ENCODE peak calls at places on chromosomes 1 and 21, in four cellular contexts. S is K562, Z is GM12878, E is HepG2. W is an unnamed sample.

GRCh38 chr1:3787347-3787710 is 9.0 kb downstream of the LRRC47 start:
- DNase-seq in S (no peak), Z (no peak), E (no peak), W (no peak)

GRCh38 chr1:32701951-32702598 is 495 bp downstream of the SYNC start:
- DNase-seq in S (no peak), Z (no peak), E (no peak), W (no peak)

GRCh38 chr1:116122955-116123757 is 12.0 kb downstream of the MAB21L3 start:
- DNase-seq in S (no peak), Z (no peak), E (peak; percentile 90), W (peak; percentile 45)

GRCh38 chr1:240732390-240732789 is 120.4 kb upstream of the GREM2 start:
- DNase-seq in S (peak; percentile 50), Z (no peak), E (peak; percentile 53), W (peak; percentile 73)

GRCh38 chr1:204128964-204129896 is 22.6 kb downstream of the ETNK2 start:
- DNase-seq in S (peak; percentile 92), Z (no peak), E (no peak), W (peak; percentile 62)

GRCh38 chr1:93577536-93578432 is 103.9 kb downstream of the BCAR3 start:
- DNase-seq in S (no peak), Z (no peak), E (no peak), W (no peak)

GRCh38 chr21:42704861-42705260 is 51.4 kb downstream of the PDE9A start:
- DNase-seq in S (no peak), Z (no peak), E (no peak), W (no peak)

GRCh38 chr1:8947127-8947691 is 1.5 kb downstream of the CA6 start:
- DNase-seq in S (no peak), Z (no peak), E (peak; percentile 34), W (no peak)

GRCh38 chr1:15680131-15680530 is 4.0 kb upstream of the PLEKHM2 start:
- DNase-seq in S (no peak), Z (no peak), E (no peak), W (no peak)

GRCh38 chr1:64915381-64916274 is 50.7 kb downstream of the JAK1 start:
- DNase-seq in S (no peak), Z (no peak), E (peak; percentile 93), W (peak; percentile 96)

GRCh38 chr1:30379684-30380624 is 343.4 kb downstream of the MATN1 start:
- DNase-seq in S (peak; percentile 85), Z (peak; percentile 19), E (peak; percentile 49), W (peak; percentile 64)

GRCh38 chr1:178928041-178928440 is 57.2 kb upstream of the ANGPTL1 start:
- DNase-seq in S (no peak), Z (no peak), E (no peak), W (no peak)

GRCh38 chr1:7948950-7949349 is 8.3 kb upstream of the TNFRSF9 start:
- DNase-seq in S (no peak), Z (no peak), E (no peak), W (no peak)

GRCh38 chr1:109838838-109839240 is 71.8 kb upstream of the CSF1 start:
- DNase-seq in S (no peak), Z (no peak), E (peak; percentile 22), W (peak; percentile 66)

GRCh38 chr1:31031330-31032143 is 34.0 kb downstream of the PUM1 start:
- DNase-seq in S (no peak), Z (no peak), E (no peak), W (no peak)

GRCh38 chr21:38989745-38990423 is 184.2 kb downstream of the ETS2 start:
- DNase-seq in S (no peak), Z (no peak), E (peak; percentile 88), W (no peak)

GRCh38 chr1:63599799-63600198 is 6.6 kb downstream of the PGM1 start:
- DNase-seq in S (no peak), Z (no peak), E (no peak), W (no peak)

GRCh38 chr1:13642306-13643004 is 57.5 kb upstream of the PRDM2 start:
- DNase-seq in S (no peak), Z (no peak), E (no peak), W (no peak)

GRCh38 chr1:81834268-81834667 is 33.5 kb downstream of the ADGRL2 start:
- DNase-seq in S (no peak), Z (no peak), E (no peak), W (no peak)

GRCh38 chr1:31617917-31618746 is 643 bp downstream of the HCRTR1 start:
- DNase-seq in S (peak; percentile 75), Z (no peak), E (peak; percentile 19), W (peak; percentile 27)

GRCh38 chr1:209103135-209103534 is 480.4 kb upstream of the CAMK1G start:
- DNase-seq in S (no peak), Z (peak; percentile 55), E (no peak), W (no peak)

GRCh38 chr1:36239941-36240637 is 15.8 kb downstream of the THRAP3 start:
- DNase-seq in S (no peak), Z (no peak), E (peak; percentile 93), W (no peak)

DNA sequence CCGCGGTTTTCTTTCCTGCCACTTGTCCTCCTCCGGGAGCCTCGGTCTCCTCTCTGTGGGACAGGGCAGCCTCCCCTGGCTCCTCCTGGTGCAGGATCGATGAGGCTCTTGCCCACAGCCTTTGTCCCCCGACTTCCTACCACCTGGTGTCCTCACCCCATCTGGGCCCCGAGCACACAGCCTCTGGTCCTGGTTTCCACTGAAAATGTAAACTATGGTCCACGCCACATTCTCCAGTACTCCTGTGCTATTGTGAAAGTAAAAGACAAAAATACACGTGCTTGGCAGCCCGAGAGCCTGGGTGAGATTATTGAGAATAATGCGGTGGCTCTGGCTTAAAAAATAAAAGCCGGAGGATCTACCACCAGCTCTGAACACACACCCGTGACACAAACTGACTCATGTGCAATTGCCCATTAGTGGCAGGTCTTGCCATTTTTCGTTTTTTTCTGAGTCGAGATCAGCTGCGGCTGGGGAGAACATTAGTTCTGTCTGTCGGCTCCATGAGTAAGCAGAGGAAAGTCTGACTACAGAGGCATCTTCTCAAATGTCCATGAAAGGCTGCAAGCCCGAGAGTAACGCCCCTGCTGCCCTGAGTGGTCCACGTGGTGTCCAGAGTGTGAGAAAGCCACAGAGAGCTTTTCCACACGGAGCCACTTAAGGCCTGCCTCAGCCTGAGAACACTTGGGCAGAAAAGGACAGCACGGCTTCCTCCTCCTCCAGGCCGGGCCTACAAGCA is 5.7 kb upstream of the COL6A2 start:
- DNase-seq in S (no peak), Z (no peak), E (no peak), W (no peak)
- TF ChIP-seq CHD2 in S (no peak), Z (no peak), E (no peak), W (no peak)

GRCh38 chr1:202281316-202282016 is 60.3 kb downstream of the UBE2T start:
- DNase-seq in S (no peak), Z (no peak), E (no peak), W (no peak)
- TF ChIP-seq MYC in S (no peak), Z (no peak), E (no peak), W (no peak)

DNA sequence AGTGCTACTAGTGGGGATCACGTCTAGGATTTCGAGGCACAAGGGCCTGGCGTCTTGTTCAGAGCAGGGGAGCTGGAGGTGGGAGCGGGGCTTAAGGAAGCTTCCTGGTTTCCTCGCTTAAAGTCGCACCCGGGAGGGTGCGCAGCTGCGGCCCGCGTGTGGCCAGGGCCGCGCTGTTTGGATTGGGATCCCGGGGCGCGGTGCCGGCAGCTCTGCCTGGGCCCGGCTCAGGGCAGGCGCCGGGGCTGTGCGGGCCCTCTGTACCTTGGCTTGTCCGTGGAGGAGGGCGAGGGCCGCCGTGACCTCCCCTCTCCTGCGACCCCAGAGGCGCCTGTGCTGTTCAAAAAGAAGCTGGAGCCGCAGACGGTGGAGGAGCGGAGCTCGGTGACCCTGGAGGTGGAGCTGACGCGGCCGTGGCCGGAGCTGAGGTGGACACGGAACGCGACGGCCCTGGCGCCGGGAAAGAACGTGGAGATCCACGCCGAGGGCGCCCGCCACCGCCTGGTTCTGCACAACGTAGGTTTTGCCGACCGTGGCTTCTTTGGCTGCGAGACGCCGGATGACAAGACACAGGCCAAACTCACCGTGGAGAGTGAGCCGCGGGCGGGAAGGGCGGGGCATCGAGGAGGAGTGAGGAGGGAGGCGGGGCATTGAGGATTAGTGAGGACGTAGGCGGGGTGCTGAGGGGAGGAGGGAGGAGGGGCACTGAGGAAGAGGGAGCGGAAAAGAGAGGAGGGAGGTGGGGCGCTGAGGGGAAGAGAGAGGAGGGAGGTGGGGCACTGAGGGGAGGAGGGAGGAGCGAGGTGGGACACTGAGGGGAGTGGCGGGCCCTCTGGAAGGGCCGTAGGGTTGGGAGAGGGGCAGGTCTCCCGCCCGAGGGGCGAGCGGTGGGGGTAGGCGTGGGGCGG is 67.8 kb downstream of the OBSCN start:
- DNase-seq in S (peak; percentile 96), Z (peak; percentile 37), E (no peak), W (no peak)
- TF ChIP-seq CHD2 in S (no peak), Z (no peak), E (no peak), W (no peak)

GRCh38 chr1:224585051-224585450 is 31.1 kb upstream of the CNIH3 start:
- DNase-seq in S (no peak), Z (no peak), E (no peak), W (no peak)

GRCh38 chr1:224582041-224582440 is 34.1 kb upstream of the CNIH3 start:
- DNase-seq in S (no peak), Z (no peak), E (no peak), W (no peak)

GRCh38 chr1:224579526-224579925 is 36.6 kb upstream of the CNIH3 start:
- DNase-seq in S (no peak), Z (no peak), E (no peak), W (no peak)

GRCh38 chr1:224583774-224584173 is 32.3 kb upstream of the CNIH3 start:
- DNase-seq in S (no peak), Z (no peak), E (no peak), W (no peak)

DNA sequence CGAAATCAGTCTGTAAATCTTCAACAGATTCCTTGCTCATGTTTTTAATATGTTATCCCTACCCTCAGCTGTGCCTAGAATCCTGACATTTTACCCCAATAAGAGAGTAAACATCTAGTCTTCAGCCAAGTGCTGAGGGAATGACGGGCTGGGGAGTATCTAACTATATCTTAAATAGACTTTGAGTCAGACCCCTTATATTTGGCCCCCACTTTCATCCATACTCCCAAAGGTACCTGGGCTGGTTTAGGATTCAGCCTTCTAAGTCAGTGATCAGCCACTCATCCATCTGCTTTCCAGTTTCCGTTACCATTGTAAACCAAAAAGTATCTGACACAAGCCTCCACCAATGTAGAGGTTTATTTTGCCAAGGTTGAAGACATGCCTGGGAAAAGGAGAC is 36.1 kb upstream of the CNIH3 start:
- DNase-seq in S (no peak), Z (no peak), E (no peak), W (no peak)
- TF ChIP-seq MYC in S (no peak), Z (no peak), E (no peak), W (no peak)

GRCh38 chr1:242489545-242489944 is 35.0 kb downstream of the PLD5 start:
- DNase-seq in S (no peak), Z (no peak), E (no peak), W (no peak)
- TF ChIP-seq CHD2 in S (no peak), Z (no peak), E (no peak), W (no peak)

GRCh38 chr1:29256395-29256794 is 20.1 kb downstream of the PTPRU start:
- DNase-seq in S (no peak), Z (no peak), E (no peak), W (no peak)

GRCh38 chr1:29256979-29257804 is 20.9 kb downstream of the PTPRU start:
- DNase-seq in S (no peak), Z (no peak), E (no peak), W (no peak)

GRCh38 chr1:29258974-29259801 is 22.9 kb downstream of the PTPRU start:
- DNase-seq in S (peak; percentile 39), Z (no peak), E (no peak), W (no peak)

GRCh38 chr1:29259802-29260441 is 23.6 kb downstream of the PTPRU start:
- DNase-seq in S (peak; percentile 97), Z (no peak), E (no peak), W (no peak)

GRCh38 chr1:29258189-29258973 is 22.1 kb downstream of the PTPRU start:
- DNase-seq in S (peak; percentile 58), Z (no peak), E (no peak), W (no peak)
- TF ChIP-seq MYC in S (no peak), Z (no peak), E (no peak), W (no peak)

W was measured in A549.